ENCODE peak calls at places on chromosomes 16 and 17, in ten cellular contexts. Y, Z, U, I, O, X, D, R, N and C are unnamed samples.

GRCh38 chr17:27741361-27741861 is 58.9 kb downstream of the NOS2 start:
- DNase-seq in Y (no peak), Z (no peak), U (no peak), I (no peak), O (no peak), X (no peak), D (peak; percentile 84), R (no peak), N (no peak), C (no peak)

GRCh38 chr16:5479925-5480324 is 382.3 kb upstream of the EEF2KMT start:
- DNase-seq in Y (no peak), Z (no peak), U (no peak), I (no peak), O (no peak), X (no peak), D (no peak), R (no peak), N (no peak), C (no peak)

GRCh38 chr16:57366544-57367040 is 5.7 kb upstream of the CX3CL1 start:
- DNase-seq in Y (no peak), Z (no peak), U (no peak), I (no peak), O (no peak), X (no peak), D (no peak), R (no peak), N (no peak), C (no peak)

GRCh38 chr17:4488989-4489595 is 9.6 kb upstream of the SPNS2 start:
- DNase-seq in Y (no peak), Z (no peak), U (no peak), I (no peak), O (peak; percentile 41), X (no peak), D (peak; percentile 37), R (no peak), N (no peak), C (no peak)

GRCh38 chr17:10081571-10082169 is 116.7 kb downstream of the GAS7 start:
- DNase-seq in Y (no peak), Z (no peak), U (no peak), I (no peak), O (no peak), X (no peak), D (no peak), R (no peak), N (no peak), C (no peak)

GRCh38 chr16:86112178-86112577 is 213.2 kb downstream of the IRF8 start:
- DNase-seq in Y (peak; percentile 36), Z (no peak), U (no peak), I (no peak), O (no peak), X (no peak), D (no peak), R (no peak), N (no peak), C (no peak)

GRCh38 chr17:69325518-69326301 is 1.2 kb downstream of the ABCA5 start:
- DNase-seq in Y (peak; percentile 80), Z (no peak), U (no peak), I (no peak), O (no peak), X (no peak), D (no peak), R (no peak), N (peak; percentile 41), C (no peak)

GRCh38 chr16:89749637-89750036 is 28.3 kb downstream of the ZNF276 start:
- DNase-seq in Y (no peak), Z (no peak), U (no peak), I (peak; percentile 39), O (no peak), X (no peak), D (no peak), R (no peak), N (no peak), C (no peak)

DNA sequence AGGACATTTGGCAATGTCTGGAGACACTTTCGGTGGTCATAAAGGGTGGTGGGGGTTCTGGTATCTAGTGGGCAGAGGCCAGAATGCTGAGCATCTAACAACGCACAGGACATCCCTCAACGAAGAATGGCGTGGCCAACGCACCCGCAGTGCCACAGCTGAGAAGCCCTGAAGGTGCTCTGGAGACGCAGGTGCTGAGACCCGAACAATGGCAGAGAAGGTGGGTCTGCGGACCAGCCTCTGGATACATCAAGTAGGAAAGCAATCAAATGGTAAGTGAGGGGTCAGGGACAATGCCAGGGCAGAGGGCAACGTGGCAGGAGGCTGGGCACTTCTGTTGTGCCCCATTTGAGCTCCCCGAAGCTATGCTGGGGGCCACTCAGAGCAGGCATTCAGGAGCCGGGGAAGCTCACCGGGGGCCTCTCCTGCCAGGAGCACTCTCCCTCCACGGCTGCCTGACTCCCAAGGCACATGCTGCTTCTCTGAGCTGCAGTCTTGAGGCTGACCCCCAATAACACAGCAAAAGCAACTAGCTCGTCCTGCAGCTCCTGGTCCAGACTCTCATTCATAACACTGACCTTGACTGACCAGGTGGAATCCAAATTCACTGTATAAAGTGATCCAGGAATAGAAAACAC is 26.0 kb downstream of the SPHK1 start:
- DNase-seq in Y (no peak), Z (no peak), U (no peak), I (peak; percentile 21), O (no peak), X (no peak), D (no peak), R (no peak), N (no peak), C (no peak)
- H3K27ac ChIP-seq in Y (no peak overlapping the region), Z (no peak overlapping the region), U (no peak overlapping the region), I (no peak overlapping the region), O (no peak overlapping the region), X (no peak overlapping the region), D (no peak overlapping the region), R (no peak overlapping the region), N (no peak overlapping the region), C (no peak overlapping the region)

GRCh38 chr17:1636732-1637285 is 8.2 kb upstream of the SLC43A2 start:
- DNase-seq in Y (no peak), Z (no peak), U (no peak), I (no peak), O (no peak), X (no peak), D (no peak), R (no peak), N (no peak), C (no peak)

GRCh38 chr17:1638624-1639300 is 6.8 kb downstream of the SCARF1 start:
- DNase-seq in Y (no peak), Z (no peak), U (no peak), I (no peak), O (no peak), X (no peak), D (no peak), R (no peak), N (no peak), C (no peak)

GRCh38 chr17:1639549-1639948 is 6.0 kb downstream of the SCARF1 start:
- DNase-seq in Y (no peak), Z (no peak), U (no peak), I (no peak), O (peak; percentile 61), X (no peak), D (no peak), R (no peak), N (no peak), C (peak; percentile 49)

GRCh38 chr17:1635675-1636465 is 7.2 kb upstream of the SLC43A2 start:
- DNase-seq in Y (no peak), Z (no peak), U (no peak), I (no peak), O (no peak), X (no peak), D (no peak), R (no peak), N (no peak), C (no peak)

DNA sequence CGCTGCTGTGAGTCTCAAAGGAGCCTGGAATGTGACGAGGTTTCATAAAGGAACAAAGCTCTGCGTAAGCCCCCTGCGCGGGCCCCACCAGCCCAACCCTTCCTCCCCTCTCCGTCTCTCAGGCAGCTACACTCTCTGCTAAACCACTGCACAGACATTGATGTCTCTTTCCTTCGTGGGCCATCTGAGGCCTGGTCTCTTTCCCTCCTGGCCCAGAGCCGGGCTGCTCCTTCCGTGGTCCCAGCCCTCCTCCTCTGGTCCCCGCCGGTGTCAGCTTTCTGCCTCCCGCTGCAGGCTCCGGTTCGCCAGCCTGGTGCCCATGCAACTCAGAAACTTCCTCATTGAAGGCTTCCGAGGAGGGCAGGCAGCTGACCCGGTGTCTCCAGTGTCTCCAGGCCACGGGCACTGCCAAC is 7.4 kb downstream of the SCARF1 start:
- DNase-seq in Y (no peak), Z (no peak), U (no peak), I (no peak), O (no peak), X (no peak), D (no peak), R (no peak), N (no peak), C (no peak)
- H3K4me3 ChIP-seq in Y (no peak overlapping the region), Z (no peak overlapping the region), U (no peak overlapping the region), I (no peak overlapping the region), O (no peak overlapping the region), X (no peak overlapping the region), D (no peak overlapping the region), R (no peak overlapping the region), N (no peak overlapping the region), C (no peak overlapping the region)

DNA sequence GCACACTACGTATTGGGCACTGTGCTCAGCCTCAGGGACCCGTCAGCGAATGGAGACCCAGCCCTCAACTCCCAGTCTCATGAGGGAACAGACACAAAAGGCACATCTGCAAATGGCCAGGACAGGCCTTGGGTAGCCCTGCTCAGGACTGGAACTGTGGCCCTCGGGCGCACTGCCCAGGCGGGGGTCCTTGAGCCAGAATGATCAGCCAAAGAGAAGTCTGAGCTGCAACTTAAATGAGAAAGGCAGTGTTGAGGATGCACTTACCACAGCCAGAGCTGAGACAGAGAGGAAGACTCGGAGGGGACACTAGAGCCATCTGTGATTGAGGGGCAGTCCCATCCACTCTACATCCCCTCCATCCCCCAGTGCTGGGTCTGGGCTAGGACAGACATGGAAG is 117.3 kb downstream of the C16orf95 start:
- DNase-seq in Y (no peak), Z (no peak), U (no peak), I (no peak), O (no peak), X (no peak), D (no peak), R (no peak), N (no peak), C (no peak)
- H3K27ac ChIP-seq in Y (no peak overlapping the region), Z (no peak overlapping the region), U (no peak overlapping the region), I (no peak overlapping the region), O (no peak overlapping the region), X (no peak overlapping the region), D (no peak overlapping the region), R (no peak overlapping the region), N (no peak overlapping the region), C (no peak overlapping the region)

GRCh38 chr17:77459018-77459755 is 318.4 kb downstream of the SEC14L1 start:
- DNase-seq in Y (no peak), Z (no peak), U (no peak), I (peak; percentile 17), O (no peak), X (peak; percentile 63), D (no peak), R (no peak), N (no peak), C (no peak)

GRCh38 chr17:77456951-77457548 is 316.3 kb downstream of the SEC14L1 start:
- DNase-seq in Y (peak; percentile 72), Z (no peak), U (no peak), I (peak; percentile 22), O (no peak), X (peak; percentile 57), D (no peak), R (no peak), N (no peak), C (no peak)

GRCh38 chr17:77456271-77456950 is 315.6 kb downstream of the SEC14L1 start:
- DNase-seq in Y (peak; percentile 73), Z (no peak), U (no peak), I (peak; percentile 22), O (no peak), X (peak; percentile 54), D (no peak), R (no peak), N (no peak), C (no peak)

GRCh38 chr17:77457572-77458201 is 316.9 kb downstream of the SEC14L1 start:
- DNase-seq in Y (no peak), Z (no peak), U (no peak), I (no peak), O (no peak), X (no peak), D (no peak), R (no peak), N (no peak), C (no peak)

GRCh38 chr17:77458202-77459017 is 317.6 kb downstream of the SEC14L1 start:
- DNase-seq in Y (no peak), Z (no peak), U (no peak), I (no peak), O (no peak), X (no peak), D (no peak), R (no peak), N (no peak), C (no peak)
- H3K4me3 ChIP-seq in Y (peak overlapping the region; percentile 23), Z (no peak overlapping the region), U (no peak overlapping the region), I (no peak overlapping the region), O (no peak overlapping the region), X (peak overlapping the region; percentile 76), D (no peak overlapping the region), R (peak overlapping the region; percentile 81), N (no peak overlapping the region), C (no peak overlapping the region)